ENCODE peak calls at places on chromosomes 13 and 19, in eight cellular contexts. One of them, this sample, is unnamed.

GRCh38 chr19:46608178-46608577 is 7.0 kb downstream of the CALM3 start:
- DNase-seq in fibroblast of gingiva: no peak
- DNase-seq in cardiac septum: no peak
- DNase-seq in GM18507: no peak
- DNase-seq in NCI-H1417: no peak
- DNase-seq in NCI-H2081: no peak
- DNase-seq in activated T-cell treated with anti-CD3 and anti-CD28 coated beads for 4 hours: no peak
- DNase-seq in RPMI7951: no peak
- DNase-seq in this sample: no peak

GRCh38 chr13:93977986-93978385 is 501.5 kb downstream of the DCT start:
- DNase-seq in activated T-cell treated with anti-CD3 and anti-CD28 coated beads for 4 hours: no peak
- DNase-seq in GM18507: no peak
- DNase-seq in fibroblast of gingiva: no peak
- DNase-seq in NCI-H1417: no peak
- DNase-seq in RPMI7951: no peak
- DNase-seq in NCI-H2081: no peak
- DNase-seq in cardiac septum: no peak
- DNase-seq in this sample: peak

GRCh38 chr13:69296130-69296529 is 811.5 kb upstream of the ATXN8OS start:
- DNase-seq in NCI-H1417: peak
- DNase-seq in NCI-H2081: no peak
- DNase-seq in GM18507: no peak
- DNase-seq in activated T-cell treated with anti-CD3 and anti-CD28 coated beads for 4 hours: no peak
- DNase-seq in cardiac septum: no peak
- DNase-seq in RPMI7951: no peak
- DNase-seq in fibroblast of gingiva: no peak
- DNase-seq in this sample: no peak

GRCh38 chr13:98450495-98451167 is 126.3 kb downstream of the STK24 start:
- DNase-seq in RPMI7951: no peak
- DNase-seq in NCI-H1417: peak
- DNase-seq in activated T-cell treated with anti-CD3 and anti-CD28 coated beads for 4 hours: no peak
- DNase-seq in NCI-H2081: no peak
- DNase-seq in fibroblast of gingiva: no peak
- DNase-seq in cardiac septum: no peak
- DNase-seq in GM18507: no peak
- DNase-seq in this sample: no peak

GRCh38 chr13:65841156-65841555 is 1389.0 kb downstream of the PCDH9 start:
- DNase-seq in NCI-H2081: no peak
- DNase-seq in activated T-cell treated with anti-CD3 and anti-CD28 coated beads for 4 hours: no peak
- DNase-seq in NCI-H1417: no peak
- DNase-seq in GM18507: no peak
- DNase-seq in fibroblast of gingiva: no peak
- DNase-seq in cardiac septum: no peak
- DNase-seq in RPMI7951: no peak
- DNase-seq in this sample: no peak

GRCh38 chr13:101416181-101417042 is at the start of gene NALCN:
- DNase-seq in NCI-H2081: peak
- DNase-seq in GM18507: no peak
- DNase-seq in RPMI7951: peak
- DNase-seq in activated T-cell treated with anti-CD3 and anti-CD28 coated beads for 4 hours: no peak
- DNase-seq in fibroblast of gingiva: peak
- DNase-seq in NCI-H1417: peak
- DNase-seq in cardiac septum: no peak
- DNase-seq in this sample: no peak

GRCh38 chr13:36548129-36548528 is 115.8 kb downstream of the CCNA1 start:
- DNase-seq in NCI-H2081: peak
- DNase-seq in activated T-cell treated with anti-CD3 and anti-CD28 coated beads for 4 hours: no peak
- DNase-seq in GM18507: no peak
- DNase-seq in fibroblast of gingiva: no peak
- DNase-seq in RPMI7951: no peak
- DNase-seq in cardiac septum: no peak
- DNase-seq in NCI-H1417: peak
- DNase-seq in this sample: no peak

GRCh38 chr19:54448037-54448773 is 794 bp upstream of the LENG8 start:
- DNase-seq in cardiac septum: peak
- DNase-seq in activated T-cell treated with anti-CD3 and anti-CD28 coated beads for 4 hours: peak
- DNase-seq in RPMI7951: peak
- DNase-seq in NCI-H2081: peak
- DNase-seq in fibroblast of gingiva: peak
- DNase-seq in GM18507: no peak
- DNase-seq in NCI-H1417: peak
- DNase-seq in this sample: peak

GRCh38 chr13:83065136-83065535 is 817.1 kb downstream of the SLITRK1 start:
- DNase-seq in RPMI7951: peak
- DNase-seq in GM18507: no peak
- DNase-seq in activated T-cell treated with anti-CD3 and anti-CD28 coated beads for 4 hours: no peak
- DNase-seq in cardiac septum: no peak
- DNase-seq in fibroblast of gingiva: peak
- DNase-seq in NCI-H2081: no peak
- DNase-seq in NCI-H1417: no peak
- DNase-seq in this sample: peak

GRCh38 chr19:12913011-12913561 is 6.0 kb downstream of the SYCE2 start:
- DNase-seq in NCI-H1417: peak
- DNase-seq in cardiac septum: peak
- DNase-seq in RPMI7951: peak
- DNase-seq in GM18507: no peak
- DNase-seq in activated T-cell treated with anti-CD3 and anti-CD28 coated beads for 4 hours: no peak
- DNase-seq in NCI-H2081: peak
- DNase-seq in fibroblast of gingiva: peak
- DNase-seq in this sample: peak

GRCh38 chr19:38711726-38712153 is 32.5 kb downstream of the CAPN12 start:
- DNase-seq in RPMI7951: peak
- DNase-seq in fibroblast of gingiva: peak
- DNase-seq in cardiac septum: no peak
- DNase-seq in NCI-H1417: no peak
- DNase-seq in NCI-H2081: no peak
- DNase-seq in activated T-cell treated with anti-CD3 and anti-CD28 coated beads for 4 hours: no peak
- DNase-seq in GM18507: no peak
- DNase-seq in this sample: peak

GRCh38 chr19:1360818-1361461 is 22.8 kb upstream of the NDUFS7 start:
- DNase-seq in NCI-H1417: peak
- DNase-seq in activated T-cell treated with anti-CD3 and anti-CD28 coated beads for 4 hours: no peak
- DNase-seq in cardiac septum: peak
- DNase-seq in fibroblast of gingiva: peak
- DNase-seq in RPMI7951: peak
- DNase-seq in GM18507: no peak
- DNase-seq in NCI-H2081: no peak
- DNase-seq in this sample: peak

GRCh38 chr13:25771641-25772478 is 280.0 kb downstream of the SHISA2 start:
- DNase-seq in GM18507: no peak
- DNase-seq in fibroblast of gingiva: no peak
- DNase-seq in NCI-H2081: no peak
- DNase-seq in cardiac septum: no peak
- DNase-seq in RPMI7951: peak
- DNase-seq in NCI-H1417: no peak
- DNase-seq in activated T-cell treated with anti-CD3 and anti-CD28 coated beads for 4 hours: no peak
- DNase-seq in this sample: no peak

GRCh38 chr19:18385675-18386542 is at the start of gene GDF15:
- DNase-seq in fibroblast of gingiva: peak
- DNase-seq in NCI-H2081: no peak
- DNase-seq in NCI-H1417: no peak
- DNase-seq in GM18507: no peak
- DNase-seq in RPMI7951: peak
- DNase-seq in cardiac septum: peak
- DNase-seq in activated T-cell treated with anti-CD3 and anti-CD28 coated beads for 4 hours: no peak
- DNase-seq in this sample: peak

GRCh38 chr19:14476663-14477401 is 1.7 kb upstream of the PTGER1 start:
- DNase-seq in RPMI7951: peak
- DNase-seq in activated T-cell treated with anti-CD3 and anti-CD28 coated beads for 4 hours: no peak
- DNase-seq in fibroblast of gingiva: peak
- DNase-seq in NCI-H2081: peak
- DNase-seq in GM18507: no peak
- DNase-seq in cardiac septum: no peak
- DNase-seq in NCI-H1417: no peak
- DNase-seq in this sample: peak

GRCh38 chr13:105329359-105329758 is 1206.1 kb downstream of the EFNB2 start:
- DNase-seq in NCI-H2081: no peak
- DNase-seq in activated T-cell treated with anti-CD3 and anti-CD28 coated beads for 4 hours: no peak
- DNase-seq in GM18507: no peak
- DNase-seq in NCI-H1417: no peak
- DNase-seq in RPMI7951: no peak
- DNase-seq in cardiac septum: no peak
- DNase-seq in fibroblast of gingiva: no peak
- DNase-seq in this sample: no peak

GRCh38 chr13:113979791-113980471 is 6.1 kb upstream of the C13orf46 start:
- DNase-seq in activated T-cell treated with anti-CD3 and anti-CD28 coated beads for 4 hours: no peak
- DNase-seq in GM18507: no peak
- DNase-seq in NCI-H1417: no peak
- DNase-seq in NCI-H2081: no peak
- DNase-seq in cardiac septum: no peak
- DNase-seq in fibroblast of gingiva: no peak
- DNase-seq in RPMI7951: no peak
- DNase-seq in this sample: no peak

GRCh38 chr13:47875206-47875605 is 125.9 kb downstream of the SUCLA2 start:
- DNase-seq in activated T-cell treated with anti-CD3 and anti-CD28 coated beads for 4 hours: no peak
- DNase-seq in GM18507: no peak
- DNase-seq in NCI-H2081: no peak
- DNase-seq in NCI-H1417: no peak
- DNase-seq in cardiac septum: no peak
- DNase-seq in fibroblast of gingiva: no peak
- DNase-seq in RPMI7951: no peak
- DNase-seq in this sample: no peak

GRCh38 chr13:51040431-51040830 is 70.6 kb downstream of the C13orf42 start:
- DNase-seq in NCI-H2081: no peak
- DNase-seq in RPMI7951: no peak
- DNase-seq in activated T-cell treated with anti-CD3 and anti-CD28 coated beads for 4 hours: no peak
- DNase-seq in NCI-H1417: no peak
- DNase-seq in cardiac septum: no peak
- DNase-seq in fibroblast of gingiva: no peak
- DNase-seq in GM18507: no peak
- DNase-seq in this sample: no peak

GRCh38 chr19:2320939-2321338 is 7.4 kb downstream of the LSM7 start:
- DNase-seq in GM18507: no peak
- DNase-seq in cardiac septum: no peak
- DNase-seq in RPMI7951: no peak
- DNase-seq in activated T-cell treated with anti-CD3 and anti-CD28 coated beads for 4 hours: no peak
- DNase-seq in NCI-H1417: no peak
- DNase-seq in fibroblast of gingiva: no peak
- DNase-seq in NCI-H2081: no peak
- DNase-seq in this sample: no peak